ENCODE peak calls at places on chromosomes 16 and 17, in ten cellular contexts. U is lung, I is mesendoderm, Z is iPS DF 6.9, W is right lobe of liver, N is heart right ventricle, P is HCT116, G is endodermal cell, X is OCI-LY7, H is tibial nerve. E is an unnamed sample. For H3K36me3, the result is how much of the 10 kb centered on the place peaks cover.

GRCh38 chr17:63349478-63350000 is 96.6 kb downstream of the CYB561 start:
- DNase-seq in P (no peak), U (no peak), X (no peak), W (no peak), N (no peak), G (no peak), H (no peak), I (no peak), Z (no peak), E (no peak)

GRCh38 chr17:17411692-17412091 is 65.1 kb upstream of the MED9 start:
- DNase-seq in U (no peak), X (no peak), H (no peak), I (no peak), P (no peak), N (no peak), W (no peak), G (no peak), Z (no peak), E (no peak)

GRCh38 chr16:85750827-85751641 is at the start of gene C16orf74:
- DNase-seq in X (peak), Z (no peak), P (no peak), I (no peak), H (no peak), G (peak), W (peak), N (no peak), U (no peak), E (no peak)

GRCh38 chr16:85261657-85262557 is 149.6 kb upstream of the CIBAR2 start:
- DNase-seq in G (no peak), U (no peak), W (no peak), X (peak), Z (no peak), P (no peak), I (no peak), H (no peak), N (no peak), E (no peak)

GRCh38 chr17:63932008-63932561 is at the start of gene CD79B:
- DNase-seq in Z (no peak), X (peak), P (no peak), W (no peak), H (no peak), U (no peak), G (no peak), N (peak), I (no peak), E (no peak)

GRCh38 chr17:1810450-1811103 is 19.1 kb downstream of the SMYD4 start:
- DNase-seq in X (no peak), W (peak), Z (no peak), U (no peak), I (no peak), N (no peak), G (no peak), H (no peak), P (no peak), E (no peak)

GRCh38 chr16:78323315-78323714 is 223.9 kb downstream of the WWOX start:
- DNase-seq in W (no peak), N (no peak), P (no peak), G (no peak), X (no peak), I (no peak), U (no peak), Z (no peak), H (no peak), E (no peak)

GRCh38 chr17:48427598-48427997 is 2.4 kb downstream of the SKAP1 start:
- DNase-seq in P (no peak), N (no peak), U (no peak), W (no peak), X (peak), G (no peak), H (no peak), Z (no peak), I (no peak), E (no peak)

GRCh38 chr17:41689497-41690299 is 1.0 kb downstream of the EIF1 start:
- DNase-seq in Z (no peak), W (no peak), I (peak), U (peak), H (peak), X (peak), G (peak), P (no peak), N (peak), E (peak)

GRCh38 chr17:76240461-76241204 is at the start of gene RNF157:
- DNase-seq in X (no peak), I (peak), G (peak), N (peak), H (no peak), W (peak), U (no peak), Z (no peak), P (no peak), E (peak)

GRCh38 chr17:39661044-39661406 is 4.1 kb upstream of the TCAP start:
- DNase-seq in Z (no peak), W (no peak), H (no peak), X (no peak), U (no peak), P (no peak), N (no peak), I (no peak), G (no peak), E (no peak)
- H3K36me3 ChIP-seq in Z (under half), W (under half), H (under half), X (under half), U (under half), P (under half), N (under half), I (under half), G (under half), E (under half)

GRCh38 chr17:82567286-82567685 is 47.8 kb downstream of the FOXK2 start:
- DNase-seq in N (no peak), H (no peak), P (no peak), Z (no peak), G (no peak), X (no peak), W (no peak), U (no peak), I (no peak), E (no peak)

GRCh38 chr17:82570282-82570681 is 50.8 kb downstream of the FOXK2 start:
- DNase-seq in Z (no peak), U (no peak), I (no peak), H (no peak), X (no peak), G (no peak), P (no peak), N (no peak), W (no peak), E (no peak)

GRCh38 chr17:82566129-82566995 is 46.8 kb downstream of the FOXK2 start:
- DNase-seq in Z (no peak), X (no peak), W (no peak), G (no peak), N (no peak), H (no peak), U (no peak), I (no peak), P (no peak), E (no peak)

GRCh38 chr17:82569621-82570020 is 50.1 kb downstream of the FOXK2 start:
- DNase-seq in P (no peak), W (no peak), U (no peak), N (no peak), X (no peak), G (no peak), Z (no peak), I (no peak), H (no peak), E (no peak)

DNA sequence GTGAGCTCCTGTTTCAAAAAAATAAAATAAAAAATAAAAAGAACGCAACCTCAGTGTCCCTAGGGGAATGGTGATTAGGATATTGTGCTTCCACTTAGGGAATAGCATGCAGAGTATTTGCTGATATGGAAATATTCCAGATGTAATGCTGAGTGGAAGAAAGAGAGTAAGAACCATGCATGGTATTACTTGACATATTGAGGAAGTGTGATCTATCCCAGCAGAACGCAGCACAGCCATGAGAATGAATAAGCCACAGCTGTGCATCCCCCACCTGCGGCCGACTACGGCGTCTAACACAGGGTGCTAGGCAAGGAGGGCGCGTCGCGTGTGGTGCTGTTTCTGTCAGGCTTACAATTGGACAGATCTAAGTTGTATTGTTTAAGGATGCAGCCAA is 49.5 kb downstream of the FOXK2 start:
- DNase-seq in H (no peak), I (no peak), X (no peak), Z (no peak), P (no peak), W (no peak), U (no peak), N (no peak), G (no peak), E (no peak)
- H3K36me3 ChIP-seq in H (under half), I (under half), X (half or more), Z (under half), P (half or more), W (under half), U (under half), N (half or more), G (half or more), E (under half)

DNA sequence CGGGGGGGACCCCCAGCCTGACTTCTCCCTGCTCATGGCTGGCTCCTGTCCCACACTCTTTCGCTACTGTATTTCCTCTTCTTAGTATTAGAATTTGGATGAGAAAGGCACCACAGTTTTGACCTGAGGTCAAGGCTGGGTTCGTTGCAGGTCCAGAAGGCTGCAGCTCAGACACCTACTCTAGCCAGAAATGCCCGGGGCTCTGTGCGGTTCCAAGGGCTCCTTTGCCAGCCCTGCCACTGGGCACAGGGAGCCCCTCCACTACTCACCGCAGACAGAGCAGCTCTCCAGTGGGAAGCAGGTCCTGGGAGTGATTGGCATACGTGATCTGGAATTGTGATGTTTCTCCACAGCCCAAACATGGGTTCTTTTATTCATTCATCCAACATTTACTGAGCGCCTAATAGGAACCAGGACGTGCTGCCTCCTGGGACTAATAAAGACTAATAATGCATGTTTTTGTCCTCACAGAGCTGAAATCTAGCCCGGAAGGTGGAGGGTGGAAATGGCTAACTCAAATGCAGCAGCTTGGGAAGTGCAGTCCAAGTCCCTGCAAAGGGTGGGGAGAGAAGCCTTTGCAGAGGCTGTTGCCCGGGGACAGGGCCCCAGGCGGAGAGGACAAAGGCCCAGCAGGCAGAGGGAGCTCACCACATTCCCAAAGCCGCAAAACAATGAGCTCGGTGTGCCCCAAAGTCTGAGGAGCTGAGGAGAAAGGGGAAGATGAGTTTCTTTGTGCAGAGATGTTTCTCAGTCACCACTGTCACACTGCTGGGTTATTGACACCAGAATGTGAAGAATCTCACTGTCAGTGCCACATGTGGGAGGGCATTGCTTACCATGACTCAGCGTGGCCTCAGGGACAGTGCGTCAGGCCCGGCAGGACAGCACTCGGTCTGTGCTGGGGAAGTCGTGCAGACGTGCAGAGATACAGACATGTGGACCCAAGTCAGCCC is 118.4 kb upstream of the CHMP6 start:
- DNase-seq in P (no peak), H (no peak), U (no peak), N (no peak), Z (peak), X (no peak), W (no peak), I (peak), G (peak), E (peak)
- H3K36me3 ChIP-seq in P (under half), H (under half), U (under half), N (under half), Z (under half), X (under half), W (under half), I (under half), G (under half), E (under half)

GRCh38 chr17:54933921-54934320 is 33.3 kb downstream of the TOM1L1 start:
- DNase-seq in W (no peak), I (peak), H (no peak), X (no peak), U (no peak), P (no peak), Z (no peak), G (no peak), N (no peak), E (no peak)
- H3K36me3 ChIP-seq in W (under half), I (under half), H (under half), X (under half), U (under half), P (under half), Z (under half), G (half or more), N (under half), E (under half)

GRCh38 chr16:1403036-1403435 is 11.5 kb downstream of the UNKL start:
- DNase-seq in I (no peak), Z (no peak), P (no peak), W (no peak), X (no peak), N (no peak), G (no peak), H (no peak), U (no peak), E (no peak)

GRCh38 chr16:1403733-1404132 is 10.8 kb downstream of the UNKL start:
- DNase-seq in Z (no peak), H (no peak), I (no peak), X (no peak), U (no peak), N (no peak), G (no peak), P (no peak), W (no peak), E (no peak)

GRCh38 chr16:1398826-1399581 is 15.5 kb downstream of the UNKL start:
- DNase-seq in H (no peak), P (no peak), X (no peak), I (no peak), G (no peak), Z (no peak), U (no peak), W (no peak), N (no peak), E (no peak)

GRCh38 chr16:1401758-1402154 is 12.7 kb downstream of the UNKL start:
- DNase-seq in W (no peak), P (no peak), H (no peak), U (no peak), G (no peak), Z (no peak), I (no peak), N (no peak), X (no peak), E (no peak)

DNA sequence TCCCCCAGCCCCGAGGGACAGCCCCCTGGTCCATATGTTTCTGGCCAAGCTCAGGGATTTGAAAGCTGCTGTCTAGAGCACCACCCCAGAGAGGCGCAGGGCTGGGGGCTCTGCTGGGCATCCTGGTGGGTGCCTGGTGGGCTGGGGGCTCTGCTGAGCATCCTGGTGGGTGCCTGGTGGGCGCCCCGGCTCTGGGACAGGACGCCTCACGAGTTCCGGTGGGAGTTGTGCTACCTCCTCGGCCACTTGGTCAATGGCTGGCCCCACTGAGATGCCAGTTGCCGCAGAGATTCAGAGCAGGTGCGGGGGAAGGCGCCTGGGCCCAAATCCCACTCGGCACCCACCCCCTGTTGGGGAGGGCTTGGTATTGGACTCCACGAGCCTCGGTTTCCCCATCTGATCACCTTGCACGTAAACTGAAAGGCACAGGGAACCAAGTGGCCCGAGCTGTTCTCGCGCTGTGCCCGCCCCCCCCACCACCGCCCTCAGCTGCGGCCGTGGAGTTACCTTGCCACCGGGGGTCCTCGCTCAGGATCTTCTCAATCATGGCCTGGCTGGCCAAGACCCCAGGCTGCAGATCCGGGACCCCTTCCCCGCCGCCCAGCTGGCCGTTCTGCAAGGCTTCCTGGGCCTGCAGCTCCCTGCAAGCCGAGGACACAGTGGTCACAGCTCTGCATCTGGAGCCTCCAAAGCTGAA is 13.3 kb downstream of the UNKL start:
- DNase-seq in I (no peak), U (no peak), W (no peak), H (no peak), G (peak), N (no peak), X (no peak), P (no peak), Z (no peak), E (no peak)
- H3K36me3 ChIP-seq in I (under half), U (under half), W (under half), H (under half), G (under half), N (half or more), X (under half), P (under half), Z (under half), E (under half)

GRCh38 chr17:33862772-33863602 is 392.1 kb upstream of the CCL2 start:
- DNase-seq in N (no peak), P (no peak), W (no peak), X (no peak), H (no peak), I (no peak), G (peak), Z (no peak), U (no peak), E (no peak)

GRCh38 chr17:33854596-33854995 is 400.5 kb upstream of the CCL2 start:
- DNase-seq in Z (no peak), G (no peak), P (no peak), U (no peak), X (no peak), N (no peak), I (no peak), W (no peak), H (no peak), E (no peak)

GRCh38 chr17:33858682-33859081 is 396.4 kb upstream of the CCL2 start:
- DNase-seq in N (no peak), X (no peak), P (no peak), U (no peak), W (no peak), Z (no peak), I (no peak), G (no peak), H (no peak), E (no peak)

DNA sequence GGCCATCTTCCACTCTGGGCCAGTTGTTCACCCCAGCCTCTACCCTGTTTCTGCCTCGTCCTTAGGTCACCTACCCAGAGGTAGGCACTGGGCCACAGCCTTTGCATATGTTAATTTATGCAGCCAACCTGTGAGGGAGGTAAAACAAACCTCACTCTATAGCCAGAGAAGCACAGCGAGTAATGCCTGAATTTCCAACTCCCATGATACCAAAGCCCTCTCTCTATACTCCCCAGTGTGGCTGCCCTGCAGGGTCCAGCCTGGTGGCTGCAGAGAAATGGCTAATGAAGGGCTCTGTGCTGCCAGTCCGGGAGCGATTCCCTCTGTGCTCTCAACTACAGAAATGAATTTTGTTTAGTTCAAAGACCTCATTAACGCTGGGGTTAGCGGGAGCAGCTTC is 397.0 kb upstream of the CCL2 start:
- DNase-seq in I (peak), Z (no peak), P (no peak), U (no peak), W (no peak), X (no peak), G (peak), H (no peak), N (no peak), E (no peak)
- H3K36me3 ChIP-seq in I (under half), Z (under half), P (under half), U (under half), W (under half), X (under half), G (under half), H (under half), N (under half), E (under half)

GRCh38 chr17:61739002-61739401 is 124.3 kb downstream of the BRIP1 start:
- DNase-seq in Z (no peak), U (no peak), N (no peak), W (no peak), G (no peak), H (no peak), P (no peak), I (no peak), X (no peak), E (no peak)

GRCh38 chr17:61736438-61736837 is 126.9 kb downstream of the BRIP1 start:
- DNase-seq in I (no peak), W (no peak), N (no peak), G (no peak), P (no peak), X (no peak), Z (no peak), H (no peak), U (no peak), E (no peak)

GRCh38 chr17:61735807-61736206 is 127.5 kb downstream of the BRIP1 start:
- DNase-seq in W (no peak), Z (no peak), H (no peak), P (no peak), N (no peak), X (no peak), G (no peak), U (no peak), I (no peak), E (no peak)

GRCh38 chr17:61738249-61738648 is 125.1 kb downstream of the BRIP1 start:
- DNase-seq in I (no peak), G (no peak), X (no peak), P (no peak), W (no peak), H (no peak), N (no peak), U (no peak), Z (no peak), E (no peak)

DNA sequence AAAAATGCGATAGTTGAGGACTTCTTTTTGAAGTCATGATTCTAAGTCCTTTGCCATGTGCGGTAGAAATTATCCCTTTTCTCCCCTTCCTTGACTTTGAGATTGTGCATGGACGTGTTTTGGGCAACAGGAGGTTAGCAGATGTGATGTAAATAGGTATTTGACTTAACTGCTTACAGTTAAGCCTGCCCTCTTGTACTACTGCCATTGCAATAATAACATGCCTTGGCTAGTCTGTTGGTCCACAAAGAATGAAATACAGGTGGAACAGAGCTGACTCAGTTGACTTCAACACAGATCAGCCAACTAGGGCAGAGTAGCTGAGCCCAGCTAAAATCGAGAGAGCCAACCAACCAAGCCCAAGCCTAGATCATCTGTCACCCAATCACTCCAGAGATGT is 125.5 kb downstream of the BRIP1 start:
- DNase-seq in W (no peak), Z (no peak), G (no peak), N (no peak), X (no peak), H (no peak), P (no peak), U (no peak), I (no peak), E (no peak)
- H3K36me3 ChIP-seq in W (under half), Z (under half), G (under half), N (under half), X (half or more), H (under half), P (under half), U (under half), I (under half), E (under half)

DNA sequence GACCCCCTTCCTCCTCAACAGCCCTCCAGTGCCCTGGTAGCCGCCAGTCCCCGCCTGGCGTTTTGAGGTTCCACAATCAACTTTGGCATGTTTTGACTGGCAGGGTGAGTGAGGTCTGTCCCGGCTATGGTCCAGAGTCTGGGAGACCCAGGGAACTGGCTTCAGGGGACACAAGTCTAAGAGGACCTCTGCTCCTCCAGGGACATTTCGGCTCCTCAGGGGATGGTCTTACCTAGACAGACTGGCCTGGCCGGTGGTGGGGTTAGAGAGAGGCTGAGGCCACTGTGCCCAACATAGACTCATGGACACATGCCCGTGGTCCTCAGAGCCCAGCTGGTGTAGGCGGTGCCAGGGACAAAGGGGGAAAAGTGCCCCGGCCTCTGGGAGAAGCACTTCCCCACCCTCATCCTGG is 2.2 kb downstream of the TMC8 start:
- DNase-seq in Z (no peak), H (no peak), I (no peak), X (no peak), P (no peak), G (peak), N (no peak), W (no peak), U (no peak), E (no peak)
- H3K36me3 ChIP-seq in Z (under half), H (under half), I (under half), X (half or more), P (under half), G (under half), N (under half), W (under half), U (under half), E (under half)